ENCODE peak calls at places on chromosomes 4 and X, in five cellular contexts. One of them, this sample, is unnamed.

GRCh38 chr4:26905172-26905571 is 44.5 kb downstream of the STIM2 start:
- DNase-seq in mesenchymal stem cell: no peak
- DNase-seq in mesendoderm: no peak
- DNase-seq in neuronal stem cell: no peak
- DNase-seq in IMR-90: no peak
- DNase-seq in this sample: no peak

GRCh38 chr4:2805712-2806391 is 13.0 kb downstream of the SH3BP2 start:
- DNase-seq in mesenchymal stem cell: no peak
- DNase-seq in neuronal stem cell: no peak
- DNase-seq in IMR-90: no peak
- DNase-seq in mesendoderm: no peak
- DNase-seq in this sample: no peak

GRCh38 chrX:153401133-153401764 is at the start of gene PNMA6E:
- DNase-seq in mesendoderm: peak; percentile 15
- DNase-seq in mesenchymal stem cell: no peak
- DNase-seq in neuronal stem cell: no peak
- DNase-seq in IMR-90: no peak
- DNase-seq in this sample: no peak

GRCh38 chr4:4428966-4429875 is 42.3 kb downstream of the NSG1 start:
- DNase-seq in IMR-90: no peak
- DNase-seq in mesendoderm: no peak
- DNase-seq in neuronal stem cell: no peak
- DNase-seq in mesenchymal stem cell: no peak
- DNase-seq in this sample: no peak

GRCh38 chr4:1367230-1367935 is 20.4 kb downstream of the UVSSA start:
- DNase-seq in IMR-90: no peak
- DNase-seq in neuronal stem cell: no peak
- DNase-seq in mesenchymal stem cell: no peak
- DNase-seq in mesendoderm: no peak
- DNase-seq in this sample: no peak

GRCh38 chr4:42123071-42123644 is 29.3 kb downstream of the BEND4 start:
- DNase-seq in neuronal stem cell: no peak
- DNase-seq in IMR-90: no peak
- DNase-seq in mesendoderm: no peak
- DNase-seq in mesenchymal stem cell: no peak
- DNase-seq in this sample: no peak

GRCh38 chr4:112321768-112322684 is 24.9 kb downstream of the ALPK1 start:
- DNase-seq in mesendoderm: peak; percentile 71
- DNase-seq in neuronal stem cell: peak; percentile 64
- DNase-seq in mesenchymal stem cell: peak; percentile 64
- DNase-seq in IMR-90: peak; percentile 60
- DNase-seq in this sample: peak; percentile 91

GRCh38 chr4:85823295-85823694 is 348.3 kb downstream of the ARHGAP24 start:
- DNase-seq in mesenchymal stem cell: no peak
- DNase-seq in mesendoderm: peak; percentile 66
- DNase-seq in neuronal stem cell: no peak
- DNase-seq in IMR-90: peak; percentile 62
- DNase-seq in this sample: no peak

GRCh38 chr4:124943938-124944337 is 231.4 kb upstream of the ANKRD50 start:
- DNase-seq in mesendoderm: peak; percentile 48
- DNase-seq in IMR-90: no peak
- DNase-seq in mesenchymal stem cell: no peak
- DNase-seq in neuronal stem cell: no peak
- DNase-seq in this sample: peak; percentile 75

GRCh38 chrX:43679778-43680177 is 23.7 kb downstream of the MAOA start:
- DNase-seq in neuronal stem cell: no peak
- DNase-seq in mesendoderm: no peak
- DNase-seq in mesenchymal stem cell: no peak
- DNase-seq in IMR-90: no peak
- DNase-seq in this sample: no peak

GRCh38 chr4:46432923-46433322 is 43.0 kb upstream of the GABRA2 start:
- DNase-seq in mesenchymal stem cell: peak; percentile 84
- DNase-seq in neuronal stem cell: no peak
- DNase-seq in IMR-90: peak; percentile 85
- DNase-seq in mesendoderm: peak; percentile 39
- DNase-seq in this sample: no peak

GRCh38 chr4:6268650-6269399 is 825 bp upstream of the WFS1 start:
- DNase-seq in neuronal stem cell: no peak
- DNase-seq in IMR-90: no peak
- DNase-seq in mesendoderm: peak; percentile 16
- DNase-seq in mesenchymal stem cell: no peak
- DNase-seq in this sample: no peak

GRCh38 chr4:98577956-98578355 is 80.5 kb downstream of the TSPAN5 start:
- DNase-seq in mesendoderm: no peak
- DNase-seq in mesenchymal stem cell: no peak
- DNase-seq in IMR-90: no peak
- DNase-seq in neuronal stem cell: no peak
- DNase-seq in this sample: no peak

GRCh38 chr4:120815361-120815760 is 107.2 kb downstream of the PRDM5 start:
- DNase-seq in neuronal stem cell: no peak
- DNase-seq in mesendoderm: no peak
- DNase-seq in IMR-90: no peak
- DNase-seq in mesenchymal stem cell: no peak
- DNase-seq in this sample: no peak

GRCh38 chrX:120372667-120373370 is 10.9 kb downstream of the ATP1B4 start:
- DNase-seq in neuronal stem cell: no peak
- DNase-seq in mesendoderm: no peak
- DNase-seq in IMR-90: no peak
- DNase-seq in mesenchymal stem cell: no peak
- DNase-seq in this sample: no peak

GRCh38 chr4:15451181-15451865 is 18.4 kb upstream of the CC2D2A start:
- DNase-seq in IMR-90: peak; percentile 51
- DNase-seq in mesendoderm: no peak
- DNase-seq in mesenchymal stem cell: peak; percentile 80
- DNase-seq in neuronal stem cell: no peak
- DNase-seq in this sample: no peak
- H3K4me3 ChIP-seq in IMR-90: no peak overlapping the region
- H3K4me3 ChIP-seq in mesendoderm: no peak overlapping the region
- H3K4me3 ChIP-seq in mesenchymal stem cell: no peak overlapping the region
- H3K4me3 ChIP-seq in neuronal stem cell: no peak overlapping the region
- H3K4me3 ChIP-seq in this sample: no peak overlapping the region

DNA sequence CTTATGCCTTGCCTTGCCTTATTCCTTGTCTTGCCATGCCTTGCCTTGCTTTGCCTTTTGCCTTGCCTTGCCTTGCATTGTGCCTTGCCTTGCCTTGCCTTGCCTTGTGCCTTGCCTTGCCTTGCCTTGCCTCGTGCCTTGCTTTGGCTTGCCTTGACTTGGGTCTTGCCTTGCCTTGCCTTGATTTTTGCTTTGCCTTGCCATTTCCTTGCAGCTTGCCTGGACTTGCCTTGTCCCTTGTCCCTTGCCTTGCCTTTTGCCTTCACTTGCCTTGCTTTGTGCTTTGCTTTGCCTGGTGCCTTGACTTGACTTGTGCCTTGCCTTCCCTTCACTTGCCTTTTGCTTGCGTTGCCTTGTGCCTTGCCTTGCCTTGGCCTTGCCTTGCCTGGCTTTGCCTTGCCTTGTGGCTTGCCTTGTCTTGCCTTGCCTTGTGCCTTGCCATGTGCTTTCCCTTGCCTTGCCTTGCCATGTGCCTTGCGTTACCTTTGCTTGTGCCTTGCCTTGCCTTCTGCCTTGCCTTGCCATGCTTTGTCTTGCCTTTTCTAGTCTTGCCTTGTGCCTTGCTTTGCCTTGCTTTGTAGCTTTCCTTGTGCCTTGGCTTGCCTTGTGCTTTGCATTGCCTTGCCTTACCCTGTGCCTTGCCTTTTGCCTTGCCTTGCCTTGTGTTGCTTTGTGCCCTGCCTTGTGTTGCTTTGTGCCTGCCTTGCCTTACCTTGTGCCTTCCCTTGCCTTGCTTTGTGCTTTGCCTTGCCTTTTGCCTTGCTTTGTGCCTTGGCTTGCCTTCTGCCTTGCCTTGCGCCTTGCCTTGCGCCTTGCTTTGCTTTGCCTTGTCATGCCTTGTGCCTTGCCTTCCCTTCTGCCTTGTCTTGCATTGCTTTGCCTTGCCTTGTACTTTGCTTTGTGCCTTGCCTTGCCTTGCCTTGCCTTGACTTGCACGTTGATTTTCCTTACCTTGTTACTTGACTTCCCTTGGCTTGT is 92.8 kb downstream of the TAB3 start:
- DNase-seq in mesenchymal stem cell: no peak
- DNase-seq in mesendoderm: no peak
- DNase-seq in neuronal stem cell: no peak
- DNase-seq in IMR-90: no peak
- DNase-seq in this sample: no peak
- H3K23ac ChIP-seq in mesenchymal stem cell: no peak overlapping the region
- H3K23ac ChIP-seq in mesendoderm: no peak overlapping the region
- H3K23ac ChIP-seq in neuronal stem cell: peak overlapping the region; percentile 65
- H3K23ac ChIP-seq in IMR-90: no peak overlapping the region
- H3K23ac ChIP-seq in this sample: no peak overlapping the region

DNA sequence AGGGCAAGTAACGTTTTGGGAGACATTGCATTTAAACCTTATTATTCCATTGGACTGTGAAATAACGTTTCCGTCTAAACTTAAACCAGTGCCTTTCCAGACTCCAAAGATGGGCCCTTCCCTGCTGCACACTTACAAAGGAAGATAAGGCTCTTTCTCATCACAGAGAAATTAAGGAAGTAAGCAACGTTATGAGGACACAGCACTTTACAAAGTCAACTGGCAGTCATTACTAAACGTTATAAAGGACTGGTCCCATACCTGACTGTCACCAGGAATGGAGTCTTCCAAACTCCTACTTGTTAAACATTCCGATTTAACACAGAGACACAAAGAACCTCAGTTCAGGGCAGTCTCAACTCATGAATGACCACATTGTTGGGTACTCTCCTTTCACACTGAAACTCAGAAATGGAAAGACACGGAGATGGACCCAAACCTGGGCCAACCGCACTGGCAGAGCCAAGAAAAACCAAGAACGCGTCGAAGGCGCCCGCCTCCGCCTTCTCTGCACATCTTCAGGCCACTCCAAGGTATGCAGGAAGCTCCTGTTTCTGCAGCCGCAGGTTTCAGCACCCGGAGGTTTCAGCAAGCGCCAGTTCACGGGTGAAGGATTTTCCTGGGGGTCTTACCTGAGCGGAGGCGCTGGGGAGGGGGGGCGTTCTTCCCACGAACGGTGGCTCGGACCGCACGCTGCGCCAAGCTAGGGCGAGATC is 665 bp downstream of the PAPSS1 start:
- DNase-seq in mesenchymal stem cell: peak; percentile 54
- DNase-seq in neuronal stem cell: no peak
- DNase-seq in IMR-90: peak; percentile 26
- DNase-seq in mesendoderm: peak; percentile 85
- DNase-seq in this sample: peak; percentile 59
- H3K4me3 ChIP-seq in mesenchymal stem cell: peak overlapping the region; percentile 91
- H3K4me3 ChIP-seq in neuronal stem cell: peak overlapping the region; percentile 97
- H3K4me3 ChIP-seq in IMR-90: peak overlapping the region; percentile 96
- H3K4me3 ChIP-seq in mesendoderm: peak overlapping the region; percentile 86
- H3K4me3 ChIP-seq in this sample: peak overlapping the region; percentile 96

GRCh38 chr4:184067931-184068554 is 149.6 kb downstream of the ENPP6 start:
- DNase-seq in IMR-90: no peak
- DNase-seq in mesendoderm: no peak
- DNase-seq in mesenchymal stem cell: peak; percentile 12
- DNase-seq in neuronal stem cell: no peak
- DNase-seq in this sample: no peak

GRCh38 chr4:184062769-184063168 is 154.9 kb downstream of the ENPP6 start:
- DNase-seq in mesenchymal stem cell: no peak
- DNase-seq in mesendoderm: no peak
- DNase-seq in neuronal stem cell: no peak
- DNase-seq in IMR-90: no peak
- DNase-seq in this sample: no peak

GRCh38 chr4:184066584-184067300 is 150.9 kb downstream of the ENPP6 start:
- DNase-seq in mesenchymal stem cell: peak; percentile 55
- DNase-seq in neuronal stem cell: no peak
- DNase-seq in mesendoderm: no peak
- DNase-seq in IMR-90: no peak
- DNase-seq in this sample: no peak

GRCh38 chr4:184061582-184061981 is 156.1 kb downstream of the ENPP6 start:
- DNase-seq in mesenchymal stem cell: no peak
- DNase-seq in neuronal stem cell: no peak
- DNase-seq in IMR-90: no peak
- DNase-seq in mesendoderm: peak; percentile 31
- DNase-seq in this sample: no peak

DNA sequence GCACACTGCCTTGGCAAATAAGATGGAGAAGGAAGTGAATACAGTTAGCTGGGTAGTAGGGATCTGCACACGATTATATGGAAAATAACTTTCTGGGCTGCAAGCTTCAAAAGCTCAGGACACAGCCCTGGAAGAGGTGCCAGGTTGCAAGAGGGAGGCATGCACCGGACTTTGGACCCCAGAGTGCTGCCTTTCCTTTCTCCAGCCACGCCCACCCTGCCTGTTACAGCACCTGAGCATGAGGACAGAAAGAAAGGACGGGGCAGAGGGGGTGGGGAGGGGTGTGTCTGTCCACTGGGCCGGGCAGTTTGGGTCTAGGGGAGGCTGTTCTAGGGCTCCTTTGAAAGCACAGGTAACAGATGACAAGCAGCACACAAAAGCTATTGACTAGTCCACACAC is 152.8 kb downstream of the ENPP6 start:
- DNase-seq in mesendoderm: no peak
- DNase-seq in mesenchymal stem cell: no peak
- DNase-seq in neuronal stem cell: no peak
- DNase-seq in IMR-90: no peak
- DNase-seq in this sample: no peak
- H3K23ac ChIP-seq in mesendoderm: no peak overlapping the region
- H3K23ac ChIP-seq in mesenchymal stem cell: no peak overlapping the region
- H3K23ac ChIP-seq in neuronal stem cell: no peak overlapping the region
- H3K23ac ChIP-seq in IMR-90: no peak overlapping the region
- H3K23ac ChIP-seq in this sample: no peak overlapping the region

GRCh38 chr4:146638801-146639351 is at the start of gene POU4F2:
- DNase-seq in mesenchymal stem cell: peak; percentile 12
- DNase-seq in mesendoderm: peak; percentile 74
- DNase-seq in neuronal stem cell: no peak
- DNase-seq in IMR-90: no peak
- DNase-seq in this sample: no peak
- H3K4me3 ChIP-seq in mesenchymal stem cell: peak within 1 kb of the TSS; percentile 29
- H3K4me3 ChIP-seq in mesendoderm: no peak within 1 kb of the TSS
- H3K4me3 ChIP-seq in neuronal stem cell: peak within 1 kb of the TSS; percentile 73
- H3K4me3 ChIP-seq in IMR-90: no peak within 1 kb of the TSS
- H3K4me3 ChIP-seq in this sample: no peak within 1 kb of the TSS

GRCh38 chr4:109733728-109734127 is 3.9 kb upstream of the PLA2G12A start:
- DNase-seq in mesendoderm: no peak
- DNase-seq in IMR-90: no peak
- DNase-seq in mesenchymal stem cell: no peak
- DNase-seq in neuronal stem cell: no peak
- DNase-seq in this sample: no peak

GRCh38 chr4:109728385-109728784 is 1.5 kb downstream of the PLA2G12A start:
- DNase-seq in neuronal stem cell: no peak
- DNase-seq in mesenchymal stem cell: no peak
- DNase-seq in IMR-90: no peak
- DNase-seq in mesendoderm: no peak
- DNase-seq in this sample: no peak

GRCh38 chr4:109730294-109731051 is 603 bp upstream of the PLA2G12A start:
- DNase-seq in IMR-90: peak; percentile 56
- DNase-seq in mesendoderm: peak; percentile 77
- DNase-seq in neuronal stem cell: peak; percentile 58
- DNase-seq in mesenchymal stem cell: peak; percentile 75
- DNase-seq in this sample: peak; percentile 65

GRCh38 chr4:109729563-109730293 is at the start of gene PLA2G12A:
- DNase-seq in neuronal stem cell: peak; percentile 65
- DNase-seq in mesendoderm: peak; percentile 94
- DNase-seq in IMR-90: peak; percentile 34
- DNase-seq in mesenchymal stem cell: peak; percentile 53
- DNase-seq in this sample: peak; percentile 96

GRCh38 chr4:109729155-109729562 is 711 bp downstream of the PLA2G12A start:
- DNase-seq in neuronal stem cell: no peak
- DNase-seq in mesendoderm: peak; percentile 43
- DNase-seq in mesenchymal stem cell: peak; percentile 33
- DNase-seq in IMR-90: peak; percentile 7
- DNase-seq in this sample: peak; percentile 9
- H3K23ac ChIP-seq in neuronal stem cell: peak overlapping the region; percentile 89
- H3K23ac ChIP-seq in mesendoderm: no peak overlapping the region
- H3K23ac ChIP-seq in mesenchymal stem cell: no peak overlapping the region
- H3K23ac ChIP-seq in IMR-90: peak overlapping the region; percentile 31
- H3K23ac ChIP-seq in this sample: no peak overlapping the region